ENCODE peak calls at places on chromosome 14, in nine cellular contexts. X, U, J, I, G, T, C, A and M are unnamed samples.

GRCh38 chr14:102693006-102693755 is 84.1 kb upstream of the TRAF3 start:
- DNase-seq in C (no peak), I (peak), U (no peak), J (no peak), T (no peak), A (no peak), X (no peak), G (no peak), M (no peak)

GRCh38 chr14:29235991-29236390 is 469.4 kb downstream of the FOXG1 start:
- DNase-seq in I (no peak), C (no peak), X (no peak), T (no peak), U (no peak), J (no peak), G (no peak), A (peak), M (no peak)

GRCh38 chr14:99484106-99484505 is 2.9 kb downstream of the CCNK start:
- DNase-seq in T (no peak), G (no peak), J (peak), C (no peak), I (no peak), U (no peak), X (no peak), A (no peak), M (no peak)

GRCh38 chr14:26707234-26707633 is 109.4 kb upstream of the NOVA1 start:
- DNase-seq in G (no peak), A (no peak), J (no peak), X (no peak), T (no peak), U (no peak), I (no peak), C (no peak), M (no peak)

GRCh38 chr14:75497191-75497590 is 25.1 kb upstream of the BATF start:
- DNase-seq in A (no peak), J (no peak), U (no peak), X (no peak), T (no peak), C (peak), I (no peak), G (no peak), M (no peak)

GRCh38 chr14:55819610-55820304 is 239.8 kb downstream of the KTN1 start:
- DNase-seq in U (no peak), T (no peak), C (peak), A (no peak), J (no peak), I (no peak), X (no peak), G (no peak), M (no peak)

GRCh38 chr14:21112267-21112666 is 11.4 kb downstream of the TMEM253 start:
- DNase-seq in J (no peak), T (no peak), A (no peak), U (no peak), G (no peak), C (no peak), X (no peak), I (no peak), M (no peak)

GRCh38 chr14:22070119-22070982 is 396.7 kb upstream of the OR4E1 start:
- DNase-seq in J (peak), A (peak), C (peak), T (no peak), X (no peak), I (no peak), G (peak), U (no peak), M (peak)

GRCh38 chr14:99786423-99787051 is 6.7 kb upstream of the EML1 start:
- DNase-seq in G (no peak), T (no peak), U (no peak), A (no peak), I (no peak), C (no peak), J (no peak), X (no peak), M (no peak)

GRCh38 chr14:43539210-43539609 is 967.9 kb downstream of the FSCB start:
- DNase-seq in A (peak), U (no peak), C (no peak), X (no peak), J (no peak), G (no peak), T (peak), I (no peak), M (no peak)

GRCh38 chr14:76277586-76278130 is 98.3 kb upstream of the ESRRB start:
- DNase-seq in I (no peak), A (no peak), C (no peak), X (no peak), J (no peak), T (no peak), U (no peak), G (no peak), M (no peak)

GRCh38 chr14:50668008-50668851 is at the start of gene SAV1:
- DNase-seq in G (peak), A (peak), J (peak), X (no peak), I (peak), U (no peak), C (peak), T (peak), M (peak)

GRCh38 chr14:100104006-100104352 is 38.8 kb downstream of the EVL start:
- DNase-seq in A (no peak), G (no peak), C (no peak), I (no peak), T (no peak), J (no peak), X (no peak), U (no peak), M (no peak)